ENCODE peak calls at places on chromosomes 13 and 19, in five cellular contexts. N, A, L, Q and U are unnamed samples.
A peak's percentile ranks its signal among the peaks of the same experiment; 100 is the strongest.

GRCh38 chr13:30752201-30752797 is 17.0 kb downstream of the ALOX5AP start:
- DNase-seq in Q (no peak), A (peak; percentile 27), N (no peak), L (peak; percentile 44), U (no peak)

GRCh38 chr19:18967358-18968146 is 26.5 kb upstream of the HOMER3 start:
- DNase-seq in A (peak; percentile 79), Q (no peak), L (peak; percentile 56), N (no peak), U (no peak)

GRCh38 chr13:53254495-53254894 is 225.9 kb downstream of the OLFM4 start:
- DNase-seq in Q (no peak), A (no peak), L (no peak), N (peak; percentile 53), U (no peak)

GRCh38 chr19:35742121-35742724 is at the start of gene IGFLR1:
- DNase-seq in N (no peak), Q (no peak), A (no peak), L (no peak), U (no peak)

GRCh38 chr13:44078806-44079378 is 199.2 kb downstream of the LACC1 start:
- DNase-seq in L (no peak), N (peak; percentile 71), Q (no peak), A (no peak), U (no peak)

GRCh38 chr13:28035146-28035782 is 46.8 kb upstream of the URAD start:
- DNase-seq in Q (no peak), L (no peak), A (peak; percentile 67), N (no peak), U (no peak)

GRCh38 chr13:38753878-38754277 is 67.0 kb downstream of the FREM2 start:
- DNase-seq in A (no peak), L (no peak), N (peak; percentile 18), Q (no peak), U (no peak)

GRCh38 chr13:112893570-112894422 is 75.2 kb upstream of the MCF2L start:
- DNase-seq in N (peak; percentile 89), A (peak; percentile 7), Q (peak; percentile 54), L (peak; percentile 8), U (peak; percentile 65)

GRCh38 chr19:17560205-17560595 is 4.8 kb downstream of the COLGALT1 start:
- DNase-seq in Q (no peak), L (peak; percentile 100), N (no peak), A (no peak), U (no peak)

GRCh38 chr19:1748115-1748702 is 5.1 kb upstream of the ONECUT3 start:
- DNase-seq in N (no peak), L (no peak), Q (no peak), A (peak; percentile 43), U (no peak)

GRCh38 chr13:30234763-30235162 is 72.6 kb downstream of the KATNAL1 start:
- DNase-seq in Q (no peak), N (no peak), A (peak; percentile 61), L (no peak), U (peak; percentile 91)

GRCh38 chr13:113917523-113918371 is 53.9 kb upstream of the GAS6 start:
- DNase-seq in Q (no peak), A (no peak), N (no peak), L (no peak), U (no peak)

GRCh38 chr19:44107751-44108150 is 5.4 kb upstream of the ZNF225 start:
- DNase-seq in N (no peak), Q (no peak), L (no peak), A (no peak), U (no peak)

GRCh38 chr19:480016-480855 is 16.1 kb upstream of the MADCAM1 start:
- DNase-seq in A (peak; percentile 36), L (peak; percentile 55), N (peak; percentile 86), Q (peak; percentile 35), U (no peak)

GRCh38 chr19:41821003-41821735 is 23.3 kb downstream of the LYPD4 start:
- DNase-seq in A (peak; percentile 40), N (peak; percentile 77), Q (peak; percentile 46), L (peak; percentile 45), U (no peak)

GRCh38 chr19:389935-390289 is 19.0 kb downstream of the C2CD4C start:
- DNase-seq in L (no peak), N (no peak), Q (no peak), A (no peak), U (no peak)

GRCh38 chr13:27794921-27795717 is 2.8 kb downstream of the GSX1 start:
- DNase-seq in Q (no peak), N (no peak), A (no peak), L (no peak), U (no peak)

GRCh38 chr13:26965058-26965380 is 204.4 kb upstream of the GPR12 start:
- DNase-seq in L (no peak), A (no peak), Q (no peak), N (no peak), U (no peak)

GRCh38 chr13:93744033-93744432 is 517.4 kb downstream of the GPC6 start:
- DNase-seq in Q (no peak), N (no peak), L (no peak), A (no peak), U (no peak)

GRCh38 chr13:44243198-44243852 is 130.3 kb upstream of the SERP2 start:
- DNase-seq in Q (no peak), N (peak; percentile 81), A (peak; percentile 92), L (peak; percentile 55), U (no peak)

GRCh38 chr19:12834418-12834943 is at the start of gene RTBDN:
- DNase-seq in Q (no peak), A (peak; percentile 23), N (no peak), L (no peak), U (no peak)

GRCh38 chr13:28657784-28658538 is 969 bp upstream of the POMP start:
- DNase-seq in Q (no peak), L (peak; percentile 45), N (no peak), A (no peak), U (no peak)

GRCh38 chr19:4504297-4504701 is 14.0 kb downstream of the PLIN4 start:
- DNase-seq in Q (no peak), N (no peak), L (no peak), A (no peak), U (no peak)

GRCh38 chr13:80988752-80989151 is 647.8 kb upstream of the SPRY2 start:
- DNase-seq in Q (no peak), N (no peak), A (no peak), L (no peak), U (no peak)

GRCh38 chr13:91346848-91347211 is 657 bp upstream of the MIR17HG start:
- DNase-seq in L (peak; percentile 27), N (peak; percentile 17), Q (no peak), A (peak; percentile 9), U (no peak)

GRCh38 chr13:39951301-39951700 is 295.8 kb downstream of the COG6 start:
- DNase-seq in Q (no peak), N (no peak), L (no peak), A (no peak), U (no peak)

GRCh38 chr13:88124142-88124541 is 453.0 kb downstream of the SLITRK5 start:
- DNase-seq in N (peak; percentile 12), Q (no peak), A (no peak), L (no peak), U (no peak)

GRCh38 chr19:7506385-7507328 is 9.2 kb upstream of the ZNF358 start:
- DNase-seq in Q (no peak), N (peak; percentile 74), A (peak; percentile 79), L (peak; percentile 82), U (peak; percentile 35)

GRCh38 chr13:99558570-99559180 is 57.4 kb downstream of the TM9SF2 start:
- DNase-seq in L (peak; percentile 63), N (no peak), Q (no peak), A (no peak), U (no peak)

GRCh38 chr13:56400774-56401173 is 739.9 kb upstream of the PRR20A start:
- DNase-seq in A (no peak), Q (no peak), L (no peak), N (no peak), U (no peak)

GRCh38 chr19:38831142-38831605 is 420 bp downstream of the ECH1 start:
- DNase-seq in N (peak; percentile 69), Q (no peak), L (peak; percentile 99), A (peak; percentile 99), U (no peak)

GRCh38 chr13:49022472-49023144 is 46.9 kb downstream of the FNDC3A start:
- DNase-seq in N (no peak), A (peak; percentile 67), Q (no peak), L (peak; percentile 47), U (no peak)

GRCh38 chr13:111051656-111052232 is 63.4 kb upstream of the ARHGEF7 start:
- DNase-seq in N (no peak), L (no peak), A (no peak), Q (no peak), U (no peak)

GRCh38 chr13:32581177-32581786 is 5.0 kb upstream of the PDS5B start:
- DNase-seq in N (no peak), L (peak; percentile 39), Q (no peak), A (peak; percentile 12), U (no peak)